ENCODE peak calls at places on chromosomes 3 and 15, in four cellular contexts. I is HepG2, V is WTC11, S is K562. L is an unnamed sample.

GRCh38 chr3:184678317-184679055 is 33.4 kb downstream of the MAGEF1 start:
- DNase-seq in I (no peak), V (no peak), S (no peak), L (no peak)

GRCh38 chr3:196757876-196758739 is 18.5 kb downstream of the PAK2 start:
- DNase-seq in I (no peak), V (no peak), S (no peak), L (no peak)

GRCh38 chr3:70885636-70886035 is 573.2 kb upstream of the MDFIC2 start:
- DNase-seq in I (peak), V (no peak), S (no peak), L (no peak)

GRCh38 chr3:135556184-135556583 is 409.3 kb upstream of the PPP2R3A start:
- DNase-seq in I (no peak), V (no peak), S (no peak), L (no peak)

GRCh38 chr15:62059818-62060115 is 480 bp downstream of the VPS13C start:
- DNase-seq in I (peak), V (peak), S (no peak), L (peak)

GRCh38 chr15:67922971-67923646 is 83.3 kb upstream of the RNU6-1 start:
- DNase-seq in I (no peak), V (no peak), S (peak), L (no peak)

GRCh38 chr15:74396445-74397238 is 29.2 kb upstream of the CYP11A1 start:
- DNase-seq in I (peak), V (no peak), S (no peak), L (peak)

GRCh38 chr3:171432548-171432947 is 27.7 kb downstream of the TNIK start:
- DNase-seq in I (no peak), V (no peak), S (no peak), L (no peak)

GRCh38 chr3:47588587-47588986 is 9.9 kb upstream of the CSPG5 start:
- DNase-seq in I (no peak), V (no peak), S (peak), L (no peak)

GRCh38 chr3:170765419-170766078 is 104.4 kb downstream of the RPL22L1 start:
- DNase-seq in I (peak), V (no peak), S (peak), L (no peak)

GRCh38 chr3:183698318-183698731 is 728 bp downstream of the YEATS2 start:
- DNase-seq in I (no peak), V (no peak), S (peak), L (no peak)

GRCh38 chr15:40441736-40442531 is 1.2 kb downstream of the BAHD1 start:
- DNase-seq in I (no peak), V (peak), S (peak), L (no peak)

GRCh38 chr3:12461097-12461649 is 23.1 kb upstream of the TSEN2 start:
- DNase-seq in I (no peak), V (no peak), S (no peak), L (no peak)

GRCh38 chr3:144055604-144056003 is 84.0 kb downstream of the DIPK2A start:
- DNase-seq in I (no peak), V (no peak), S (no peak), L (no peak)

GRCh38 chr15:40343512-40343911 is 2.8 kb upstream of the CCDC9B start:
- DNase-seq in I (peak), V (no peak), S (no peak), L (no peak)

GRCh38 chr3:114119776-114120175 is 59.1 kb downstream of the DRD3 start:
- DNase-seq in I (no peak), V (no peak), S (no peak), L (no peak)

GRCh38 chr15:82585072-82585471 is 44.8 kb upstream of the RPS17 start:
- DNase-seq in I (no peak), V (no peak), S (no peak), L (no peak)

GRCh38 chr3:52383446-52383845 is 61.5 kb downstream of the SEMA3G start:
- DNase-seq in I (no peak), V (no peak), S (no peak), L (no peak)

GRCh38 chr15:67175643-67176071 is 78.8 kb downstream of the AAGAB start:
- DNase-seq in I (no peak), V (no peak), S (no peak), L (peak)

GRCh38 chr3:6578526-6578925 is 282.4 kb upstream of the GRM7 start:
- DNase-seq in I (no peak), V (no peak), S (no peak), L (no peak)

GRCh38 chr15:101641134-101641764 is 10.9 kb downstream of the TM2D3 start:
- DNase-seq in I (peak), V (peak), S (peak), L (peak)

GRCh38 chr3:159532577-159532976 is 456.1 kb upstream of the IL12A start:
- DNase-seq in I (no peak), V (no peak), S (no peak), L (no peak)

GRCh38 chr15:49902791-49903481 is 216.1 kb downstream of the ATP8B4 start:
- DNase-seq in I (no peak), V (no peak), S (no peak), L (no peak)

GRCh38 chr3:46019707-46020106 is 7.6 kb downstream of the XCR1 start:
- DNase-seq in I (no peak), V (no peak), S (no peak), L (no peak)

GRCh38 chr3:128076465-128076782 is 24.2 kb downstream of the SEC61A1 start:
- DNase-seq in I (no peak), V (no peak), S (peak), L (no peak)

GRCh38 chr3:173977747-173978146 is 580.2 kb downstream of the NLGN1 start:
- DNase-seq in I (no peak), V (no peak), S (no peak), L (no peak)

GRCh38 chr3:38829404-38829803 is 13.4 kb upstream of the SCN10A start:
- DNase-seq in I (peak), V (no peak), S (no peak), L (no peak)

GRCh38 chr15:74347757-74348250 is 19.6 kb downstream of the CYP11A1 start:
- DNase-seq in I (no peak), V (peak), S (no peak), L (no peak)

GRCh38 chr3:178369006-178369405 is 167.2 kb upstream of the KCNMB2 start:
- DNase-seq in I (no peak), V (no peak), S (no peak), L (no peak)

GRCh38 chr3:112699436-112699978 is 58.6 kb upstream of the CCDC80 start:
- DNase-seq in I (no peak), V (no peak), S (no peak), L (no peak)

GRCh38 chr3:129233538-129233937 is 15.9 kb upstream of the COPG1 start:
- DNase-seq in I (no peak), V (no peak), S (no peak), L (peak)

GRCh38 chr15:74889390-74889881 is 406 bp upstream of the MPI start:
- DNase-seq in I (no peak), V (peak), S (peak), L (no peak)

GRCh38 chr15:76073554-76073953 is 13.8 kb downstream of the TMEM266 start:
- DNase-seq in I (no peak), V (no peak), S (no peak), L (no peak)

GRCh38 chr3:47004369-47005211 is 25.1 kb downstream of the NBEAL2 start:
- DNase-seq in I (no peak), V (no peak), S (no peak), L (no peak)

GRCh38 chr15:87145686-87146085 is 1066.0 kb downstream of the AGBL1 start:
- DNase-seq in I (no peak), V (no peak), S (no peak), L (no peak)

GRCh38 chr15:31145271-31145911 is 43.9 kb upstream of the TRPM1 start:
- DNase-seq in I (peak), V (no peak), S (no peak), L (no peak)
- TF ChIP-seq ETV6 in I (no peak), V (no peak), S (no peak), L (no peak)

GRCh38 chr3:58021072-58021959 is 13.1 kb downstream of the FLNB start:
- DNase-seq in I (peak), V (peak), S (no peak), L (no peak)
- TF ChIP-seq ETV6 in I (no peak), V (peak), S (no peak), L (no peak)

DNA sequence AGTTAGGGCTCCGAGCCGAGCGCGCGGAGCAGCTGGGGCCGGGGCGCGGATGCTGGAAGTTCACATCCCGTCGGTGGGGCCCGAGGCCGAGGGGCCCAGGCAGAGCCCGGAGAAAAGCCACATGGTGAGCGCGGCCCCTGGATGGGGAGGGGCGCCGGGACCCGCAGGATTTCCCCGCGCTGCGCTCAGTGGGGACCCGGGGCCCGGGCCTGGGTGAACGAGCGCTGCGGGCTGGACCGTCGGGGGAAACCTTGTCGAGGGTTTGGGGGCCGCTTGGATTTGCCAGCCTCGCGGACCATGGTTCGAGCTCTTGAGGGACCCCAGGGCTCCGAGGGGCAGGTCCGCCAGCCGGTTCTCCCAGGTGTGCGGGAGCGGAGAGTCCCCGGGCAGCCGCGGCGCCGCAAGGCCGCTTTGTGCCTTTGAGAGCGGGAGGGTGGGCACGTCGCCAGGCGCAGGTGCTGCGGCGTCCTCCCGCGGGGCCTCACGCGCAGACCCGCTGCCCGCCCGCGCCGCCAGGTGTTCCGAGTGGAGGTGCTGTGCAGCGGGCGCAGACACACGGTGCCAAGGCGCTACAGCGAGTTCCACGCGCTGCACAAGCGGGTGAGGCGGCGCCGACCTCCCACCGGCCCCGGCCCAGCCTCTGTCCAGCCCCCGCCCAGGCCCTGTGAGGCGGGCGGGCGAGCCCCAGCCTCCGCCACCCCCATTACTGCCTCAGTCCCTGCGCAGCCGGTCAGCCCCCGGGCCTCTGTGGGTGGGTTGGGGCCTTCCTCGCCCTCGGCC is at the start of gene SNX22:
- DNase-seq in I (no peak), V (peak), S (no peak), L (no peak)
- TF ChIP-seq ETV6 in I (no peak), V (no peak), S (no peak), L (no peak)

GRCh38 chr3:107345968-107346367 is 31.3 kb upstream of the CCDC54 start:
- DNase-seq in I (no peak), V (no peak), S (no peak), L (no peak)

GRCh38 chr3:107347717-107348116 is 29.5 kb upstream of the CCDC54 start:
- DNase-seq in I (peak), V (no peak), S (no peak), L (no peak)

GRCh38 chr3:107346559-107346958 is 30.7 kb upstream of the CCDC54 start:
- DNase-seq in I (no peak), V (no peak), S (no peak), L (no peak)

DNA sequence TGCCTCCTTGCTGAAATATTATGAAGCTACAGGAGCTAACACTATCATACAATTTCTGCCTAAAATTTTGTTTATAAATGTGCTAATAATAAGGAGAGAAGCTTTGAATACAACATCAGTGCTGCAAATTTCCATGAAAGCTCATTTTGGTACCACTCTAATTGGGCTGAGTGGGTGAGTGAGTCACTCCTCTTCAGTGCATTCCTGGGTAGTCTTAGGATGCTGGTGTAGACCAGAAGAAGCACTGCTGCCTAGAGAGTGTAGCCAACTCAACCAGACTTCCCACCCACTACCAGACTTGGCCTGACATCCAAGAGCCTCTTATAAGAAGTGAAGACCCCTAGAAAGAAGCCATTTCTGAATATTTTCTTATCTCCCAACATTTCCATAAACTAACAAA is 32.5 kb upstream of the CCDC54 start:
- DNase-seq in I (no peak), V (no peak), S (no peak), L (no peak)
- TF ChIP-seq ETV6 in I (no peak), V (no peak), S (no peak), L (no peak)

DNA sequence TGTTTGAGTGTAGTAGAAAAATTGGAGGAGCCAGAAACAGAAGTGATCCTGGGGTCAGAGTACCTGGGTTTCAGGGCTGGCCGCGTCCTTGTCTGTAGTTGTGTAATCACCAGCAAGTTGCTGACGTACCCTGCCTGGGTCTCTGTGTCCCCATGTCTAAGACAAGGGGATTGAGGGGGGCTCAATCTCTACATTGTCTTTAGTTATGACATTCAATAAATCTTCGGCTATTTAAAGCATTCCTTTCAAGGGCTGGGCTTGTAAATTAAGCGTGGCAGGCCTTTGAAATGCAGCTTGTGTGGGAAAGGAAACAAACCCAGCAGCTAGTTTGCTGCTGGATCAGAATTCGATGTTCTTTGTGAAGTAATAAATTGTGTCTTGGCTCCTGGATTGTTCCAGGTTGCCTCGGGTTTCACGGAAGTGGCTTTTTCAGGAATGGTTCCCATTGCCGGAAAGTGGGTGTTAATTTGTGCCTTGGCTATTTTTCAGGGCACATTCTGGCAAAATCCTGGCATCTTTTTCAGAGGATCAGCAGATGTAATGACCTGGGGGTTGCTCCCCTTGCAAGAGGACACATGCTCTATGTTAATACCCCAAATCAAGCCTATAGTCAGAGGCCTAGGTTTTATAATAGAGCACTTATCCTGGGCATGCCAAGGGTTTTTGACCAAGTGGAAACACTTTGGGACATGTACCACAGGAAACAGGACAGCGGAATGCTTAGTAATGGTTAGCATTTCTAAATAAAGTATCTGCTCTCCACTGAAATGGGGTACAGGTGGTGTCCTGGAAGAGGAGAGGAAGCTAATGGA is 294.8 kb upstream of the NR2E3 start:
- DNase-seq in I (no peak), V (no peak), S (no peak), L (no peak)
- TF ChIP-seq ETV6 in I (no peak), V (no peak), S (no peak), L (no peak)

GRCh38 chr3:63349583-63350177 is 71.6 kb downstream of the SYNPR start:
- DNase-seq in I (peak), V (peak), S (peak), L (no peak)
- TF ChIP-seq ETV6 in I (no peak), V (no peak), S (no peak), L (no peak)

GRCh38 chr3:40387895-40388254 is 891 bp downstream of the ENTPD3 start:
- DNase-seq in I (no peak), V (no peak), S (no peak), L (no peak)
- TF ChIP-seq ETV6 in I (no peak), V (no peak), S (no peak), L (no peak)

DNA sequence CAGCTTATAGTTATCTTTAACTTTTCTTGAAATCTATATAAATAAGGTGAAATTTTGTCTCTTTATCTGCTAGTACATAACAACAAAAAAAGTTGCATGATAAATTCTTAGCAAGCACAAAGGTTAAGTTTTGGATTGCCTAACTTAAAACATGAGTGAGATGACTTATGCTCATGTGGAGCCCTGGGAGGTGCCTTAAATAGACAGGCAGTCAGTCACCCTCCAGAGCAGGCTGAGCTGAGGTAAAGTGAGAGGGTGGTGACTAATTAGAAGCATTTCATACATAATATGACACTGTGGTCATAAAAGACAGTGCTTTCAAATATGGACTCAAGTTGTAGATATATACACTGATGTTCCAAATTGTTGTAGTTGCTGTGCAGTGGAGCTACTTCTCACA is 14.6 kb upstream of the MME start:
- DNase-seq in I (no peak), V (no peak), S (no peak), L (no peak)
- TF ChIP-seq ETV6 in I (no peak), V (no peak), S (no peak), L (no peak)

GRCh38 chr15:79156704-79157375 is 66.3 kb upstream of the RASGRF1 start:
- DNase-seq in I (no peak), V (no peak), S (no peak), L (no peak)

GRCh38 chr15:79160211-79160610 is 69.6 kb upstream of the RASGRF1 start:
- DNase-seq in I (no peak), V (no peak), S (no peak), L (no peak)

GRCh38 chr15:79157631-79158592 is 67.3 kb upstream of the RASGRF1 start:
- DNase-seq in I (no peak), V (no peak), S (no peak), L (no peak)

GRCh38 chr15:79154491-79155182 is 64.1 kb upstream of the RASGRF1 start:
- DNase-seq in I (no peak), V (no peak), S (no peak), L (no peak)
- TF ChIP-seq ETV6 in I (no peak), V (no peak), S (no peak), L (no peak)